ENCODE peak calls at places on chromosomes 11 and 22, in seven cellular contexts. One of them, this sample, is unnamed.
A peak's percentile ranks its signal among the peaks of the same experiment; 100 is the strongest.

GRCh38 chr22:38997518-38997917 is 15.4 kb downstream of the APOBEC3B start:
- DNase-seq in progenitor cell of endocrine pancreas: no peak
- DNase-seq in GM04503: no peak
- DNase-seq in activated CD8-positive, alpha-beta memory T cell treated with anti-CD3 and anti-CD28 coated beads, Interleukin-2, amount 50 U/mL, for 48 hours: no peak
- DNase-seq in HL-60: no peak
- DNase-seq in thoracic aorta: no peak
- DNase-seq in NCI-H1436 treated with DMSO at 0.1 percent for 48 hours: no peak
- DNase-seq in this sample: peak; percentile 52

GRCh38 chr22:44906248-44906936 is 103.4 kb downstream of the PHF21B start:
- DNase-seq in GM04503: no peak
- DNase-seq in activated CD8-positive, alpha-beta memory T cell treated with anti-CD3 and anti-CD28 coated beads, Interleukin-2, amount 50 U/mL, for 48 hours: no peak
- DNase-seq in progenitor cell of endocrine pancreas: no peak
- DNase-seq in HL-60: no peak
- DNase-seq in thoracic aorta: no peak
- DNase-seq in NCI-H1436 treated with DMSO at 0.1 percent for 48 hours: no peak
- DNase-seq in this sample: no peak

GRCh38 chr22:46914916-46915894 is 152.8 kb downstream of the TBC1D22A start:
- DNase-seq in NCI-H1436 treated with DMSO at 0.1 percent for 48 hours: no peak
- DNase-seq in thoracic aorta: no peak
- DNase-seq in progenitor cell of endocrine pancreas: no peak
- DNase-seq in HL-60: no peak
- DNase-seq in activated CD8-positive, alpha-beta memory T cell treated with anti-CD3 and anti-CD28 coated beads, Interleukin-2, amount 50 U/mL, for 48 hours: no peak
- DNase-seq in GM04503: no peak
- DNase-seq in this sample: no peak

GRCh38 chr11:32309541-32310217 is 125.7 kb downstream of the WT1 start:
- DNase-seq in GM04503: no peak
- DNase-seq in thoracic aorta: no peak
- DNase-seq in NCI-H1436 treated with DMSO at 0.1 percent for 48 hours: no peak
- DNase-seq in progenitor cell of endocrine pancreas: no peak
- DNase-seq in activated CD8-positive, alpha-beta memory T cell treated with anti-CD3 and anti-CD28 coated beads, Interleukin-2, amount 50 U/mL, for 48 hours: no peak
- DNase-seq in HL-60: no peak
- DNase-seq in this sample: no peak

GRCh38 chr22:45551310-45552016 is 48.8 kb downstream of the FBLN1 start:
- DNase-seq in thoracic aorta: no peak
- DNase-seq in progenitor cell of endocrine pancreas: no peak
- DNase-seq in activated CD8-positive, alpha-beta memory T cell treated with anti-CD3 and anti-CD28 coated beads, Interleukin-2, amount 50 U/mL, for 48 hours: no peak
- DNase-seq in HL-60: no peak
- DNase-seq in GM04503: no peak
- DNase-seq in NCI-H1436 treated with DMSO at 0.1 percent for 48 hours: no peak
- DNase-seq in this sample: no peak

GRCh38 chr11:97557399-97557798 is 1167.6 kb downstream of the JRKL start:
- DNase-seq in NCI-H1436 treated with DMSO at 0.1 percent for 48 hours: no peak
- DNase-seq in activated CD8-positive, alpha-beta memory T cell treated with anti-CD3 and anti-CD28 coated beads, Interleukin-2, amount 50 U/mL, for 48 hours: no peak
- DNase-seq in thoracic aorta: no peak
- DNase-seq in GM04503: no peak
- DNase-seq in HL-60: no peak
- DNase-seq in progenitor cell of endocrine pancreas: no peak
- DNase-seq in this sample: no peak

GRCh38 chr11:102026975-102027374 is 20.3 kb upstream of the CFAP300 start:
- DNase-seq in HL-60: no peak
- DNase-seq in activated CD8-positive, alpha-beta memory T cell treated with anti-CD3 and anti-CD28 coated beads, Interleukin-2, amount 50 U/mL, for 48 hours: no peak
- DNase-seq in NCI-H1436 treated with DMSO at 0.1 percent for 48 hours: no peak
- DNase-seq in GM04503: no peak
- DNase-seq in progenitor cell of endocrine pancreas: no peak
- DNase-seq in thoracic aorta: no peak
- DNase-seq in this sample: no peak

GRCh38 chr11:15622231-15622890 is 507.6 kb downstream of the INSC start:
- DNase-seq in NCI-H1436 treated with DMSO at 0.1 percent for 48 hours: no peak
- DNase-seq in thoracic aorta: no peak
- DNase-seq in HL-60: no peak
- DNase-seq in GM04503: no peak
- DNase-seq in activated CD8-positive, alpha-beta memory T cell treated with anti-CD3 and anti-CD28 coated beads, Interleukin-2, amount 50 U/mL, for 48 hours: no peak
- DNase-seq in progenitor cell of endocrine pancreas: no peak
- DNase-seq in this sample: no peak

GRCh38 chr11:69301491-69302401 is 7.8 kb downstream of the MYEOV start:
- DNase-seq in activated CD8-positive, alpha-beta memory T cell treated with anti-CD3 and anti-CD28 coated beads, Interleukin-2, amount 50 U/mL, for 48 hours: no peak
- DNase-seq in HL-60: no peak
- DNase-seq in progenitor cell of endocrine pancreas: no peak
- DNase-seq in thoracic aorta: no peak
- DNase-seq in GM04503: peak; percentile 84
- DNase-seq in NCI-H1436 treated with DMSO at 0.1 percent for 48 hours: no peak
- DNase-seq in this sample: no peak

GRCh38 chr11:61962213-61963015 is 5.0 kb downstream of the FTH1 start:
- DNase-seq in HL-60: no peak
- DNase-seq in progenitor cell of endocrine pancreas: no peak
- DNase-seq in NCI-H1436 treated with DMSO at 0.1 percent for 48 hours: no peak
- DNase-seq in GM04503: no peak
- DNase-seq in activated CD8-positive, alpha-beta memory T cell treated with anti-CD3 and anti-CD28 coated beads, Interleukin-2, amount 50 U/mL, for 48 hours: no peak
- DNase-seq in thoracic aorta: no peak
- DNase-seq in this sample: no peak

GRCh38 chr11:72684236-72684912 is 10.2 kb upstream of the PDE2A start:
- DNase-seq in progenitor cell of endocrine pancreas: peak; percentile 43
- DNase-seq in HL-60: peak; percentile 62
- DNase-seq in thoracic aorta: peak; percentile 21
- DNase-seq in GM04503: no peak
- DNase-seq in NCI-H1436 treated with DMSO at 0.1 percent for 48 hours: no peak
- DNase-seq in activated CD8-positive, alpha-beta memory T cell treated with anti-CD3 and anti-CD28 coated beads, Interleukin-2, amount 50 U/mL, for 48 hours: peak; percentile 74
- DNase-seq in this sample: no peak

GRCh38 chr11:612961-613300 is 2.8 kb downstream of the IRF7 start:
- DNase-seq in activated CD8-positive, alpha-beta memory T cell treated with anti-CD3 and anti-CD28 coated beads, Interleukin-2, amount 50 U/mL, for 48 hours: no peak
- DNase-seq in HL-60: no peak
- DNase-seq in NCI-H1436 treated with DMSO at 0.1 percent for 48 hours: no peak
- DNase-seq in thoracic aorta: no peak
- DNase-seq in progenitor cell of endocrine pancreas: no peak
- DNase-seq in GM04503: no peak
- DNase-seq in this sample: no peak

GRCh38 chr11:117830072-117830471 is 5.5 kb upstream of the FXYD2 start:
- DNase-seq in NCI-H1436 treated with DMSO at 0.1 percent for 48 hours: no peak
- DNase-seq in progenitor cell of endocrine pancreas: no peak
- DNase-seq in GM04503: no peak
- DNase-seq in HL-60: no peak
- DNase-seq in thoracic aorta: no peak
- DNase-seq in activated CD8-positive, alpha-beta memory T cell treated with anti-CD3 and anti-CD28 coated beads, Interleukin-2, amount 50 U/mL, for 48 hours: peak; percentile 48
- DNase-seq in this sample: no peak

GRCh38 chr11:30583505-30584280 is 2.5 kb downstream of the MPPED2 start:
- DNase-seq in NCI-H1436 treated with DMSO at 0.1 percent for 48 hours: no peak
- DNase-seq in HL-60: no peak
- DNase-seq in activated CD8-positive, alpha-beta memory T cell treated with anti-CD3 and anti-CD28 coated beads, Interleukin-2, amount 50 U/mL, for 48 hours: no peak
- DNase-seq in thoracic aorta: peak; percentile 21
- DNase-seq in progenitor cell of endocrine pancreas: peak; percentile 9
- DNase-seq in GM04503: no peak
- DNase-seq in this sample: no peak

GRCh38 chr22:43128928-43129424 is 14.2 kb downstream of the MCAT start:
- DNase-seq in progenitor cell of endocrine pancreas: no peak
- DNase-seq in NCI-H1436 treated with DMSO at 0.1 percent for 48 hours: no peak
- DNase-seq in HL-60: no peak
- DNase-seq in thoracic aorta: no peak
- DNase-seq in GM04503: no peak
- DNase-seq in activated CD8-positive, alpha-beta memory T cell treated with anti-CD3 and anti-CD28 coated beads, Interleukin-2, amount 50 U/mL, for 48 hours: no peak
- DNase-seq in this sample: no peak

GRCh38 chr11:3707176-3707575 is 36.0 kb upstream of the CHRNA10 start:
- DNase-seq in activated CD8-positive, alpha-beta memory T cell treated with anti-CD3 and anti-CD28 coated beads, Interleukin-2, amount 50 U/mL, for 48 hours: no peak
- DNase-seq in GM04503: no peak
- DNase-seq in NCI-H1436 treated with DMSO at 0.1 percent for 48 hours: no peak
- DNase-seq in thoracic aorta: no peak
- DNase-seq in HL-60: no peak
- DNase-seq in progenitor cell of endocrine pancreas: no peak
- DNase-seq in this sample: no peak

GRCh38 chr11:73233704-73234402 is 15.8 kb downstream of the P2RY2 start:
- DNase-seq in progenitor cell of endocrine pancreas: no peak
- DNase-seq in thoracic aorta: no peak
- DNase-seq in activated CD8-positive, alpha-beta memory T cell treated with anti-CD3 and anti-CD28 coated beads, Interleukin-2, amount 50 U/mL, for 48 hours: no peak
- DNase-seq in GM04503: no peak
- DNase-seq in HL-60: no peak
- DNase-seq in NCI-H1436 treated with DMSO at 0.1 percent for 48 hours: no peak
- DNase-seq in this sample: no peak

GRCh38 chr11:133064152-133064877 is 468.0 kb downstream of the OPCML start:
- DNase-seq in activated CD8-positive, alpha-beta memory T cell treated with anti-CD3 and anti-CD28 coated beads, Interleukin-2, amount 50 U/mL, for 48 hours: peak; percentile 58
- DNase-seq in GM04503: peak; percentile 24
- DNase-seq in NCI-H1436 treated with DMSO at 0.1 percent for 48 hours: no peak
- DNase-seq in progenitor cell of endocrine pancreas: peak; percentile 86
- DNase-seq in HL-60: peak; percentile 16
- DNase-seq in thoracic aorta: no peak
- DNase-seq in this sample: no peak

This sample was measured in vagina.